ENCODE peak calls at places on chromosomes 5 and 9, in six cellular contexts. V, S, G, Y, X and Z are unnamed samples.

GRCh38 chr5:137465930-137466329 is 33.2 kb downstream of the SPOCK1 start:
- DNase-seq in V (no peak), G (no peak), Y (no peak), X (no peak), S (no peak), Z (no peak)

GRCh38 chr9:79210541-79211243 is 361.1 kb upstream of the TLE4 start:
- DNase-seq in S (no peak), G (no peak), V (peak), Y (no peak), X (no peak), Z (no peak)

GRCh38 chr9:32986971-32987370 is 14.5 kb downstream of the APTX start:
- DNase-seq in X (no peak), V (peak), S (no peak), G (no peak), Y (no peak), Z (no peak)

GRCh38 chr9:113531919-113532808 is 68.6 kb downstream of the RGS3 start:
- DNase-seq in S (no peak), G (no peak), X (no peak), Y (no peak), V (no peak), Z (no peak)

GRCh38 chr9:1429328-1429727 is 379.2 kb downstream of the DMRT2 start:
- DNase-seq in G (no peak), V (no peak), S (no peak), Y (no peak), X (no peak), Z (no peak)

GRCh38 chr9:99011161-99011709 is 67.5 kb downstream of the COL15A1 start:
- DNase-seq in V (peak), X (no peak), S (no peak), G (no peak), Y (no peak), Z (no peak)

GRCh38 chr5:154540600-154540999 is 62.6 kb upstream of the HAND1 start:
- DNase-seq in G (no peak), X (no peak), S (no peak), Y (no peak), V (no peak), Z (no peak)

GRCh38 chr9:95192631-95193030 is 124.9 kb downstream of the FANCC start:
- DNase-seq in S (no peak), G (no peak), Y (no peak), X (no peak), V (no peak), Z (no peak)

GRCh38 chr9:17422994-17423680 is 155.7 kb upstream of the SH3GL2 start:
- DNase-seq in G (peak), S (no peak), Y (no peak), X (no peak), V (peak), Z (no peak)

GRCh38 chr9:77498891-77499290 is 149.2 kb downstream of the GNA14 start:
- DNase-seq in G (no peak), X (no peak), Y (no peak), V (no peak), S (no peak), Z (no peak)

GRCh38 chr9:108861464-108861863 is 602 bp upstream of the ACTL7A start:
- DNase-seq in Y (no peak), S (no peak), G (no peak), X (no peak), V (no peak), Z (no peak)

GRCh38 chr9:2066312-2067273 is 51.4 kb downstream of the SMARCA2 start:
- DNase-seq in V (peak), X (no peak), S (no peak), G (no peak), Y (no peak), Z (no peak)

DNA sequence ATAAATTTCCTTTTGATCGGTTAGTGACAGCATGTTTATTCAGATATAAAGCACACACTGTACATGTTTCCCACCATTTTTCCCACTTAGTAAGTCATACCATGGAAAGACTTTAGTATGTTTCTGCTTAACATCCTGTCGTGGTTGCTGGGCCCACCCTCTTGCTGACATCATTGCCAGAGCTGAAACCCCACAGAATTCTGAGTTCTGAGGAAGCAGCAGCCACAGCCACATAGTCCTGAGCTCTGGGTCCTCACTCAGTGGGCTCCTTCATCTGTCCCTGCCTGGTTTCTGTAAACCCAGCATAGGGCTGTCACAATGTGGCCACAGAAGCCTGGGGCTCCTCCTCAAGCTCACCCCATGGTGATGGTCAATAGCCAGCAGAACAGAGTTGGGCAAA is 441.5 kb downstream of the ENC1 start:
- DNase-seq in X (no peak), V (peak), S (no peak), G (no peak), Y (no peak), Z (no peak)
- H3K27ac ChIP-seq in X (no peak), V (peak), S (no peak), G (no peak), Y (no peak), Z (no peak)

DNA sequence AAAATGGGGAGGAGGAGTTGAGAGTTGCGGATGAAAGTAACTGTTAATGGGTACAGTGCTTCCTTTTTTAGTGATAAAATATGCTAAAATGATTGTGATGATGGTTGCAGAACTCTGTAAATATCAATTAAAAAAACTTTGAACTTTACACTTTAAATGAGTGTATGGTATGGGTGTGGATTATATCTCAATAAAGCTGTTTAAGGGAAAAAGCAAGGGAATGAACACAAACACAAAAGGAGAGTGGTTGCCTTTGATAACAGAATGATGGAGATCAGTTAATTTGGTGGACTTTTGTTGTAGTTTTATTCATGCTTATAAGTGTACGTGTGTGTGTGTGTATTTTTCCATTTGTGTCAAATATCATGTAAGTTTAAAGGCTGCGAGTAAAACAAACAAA is 186.1 kb downstream of the ZNF608 start:
- DNase-seq in Y (no peak), G (no peak), S (no peak), V (no peak), X (no peak), Z (no peak)
- TF ChIP-seq CTCF in Y (no peak), G (no peak), S (no peak), V (no peak), X (no peak), Z (no peak)

DNA sequence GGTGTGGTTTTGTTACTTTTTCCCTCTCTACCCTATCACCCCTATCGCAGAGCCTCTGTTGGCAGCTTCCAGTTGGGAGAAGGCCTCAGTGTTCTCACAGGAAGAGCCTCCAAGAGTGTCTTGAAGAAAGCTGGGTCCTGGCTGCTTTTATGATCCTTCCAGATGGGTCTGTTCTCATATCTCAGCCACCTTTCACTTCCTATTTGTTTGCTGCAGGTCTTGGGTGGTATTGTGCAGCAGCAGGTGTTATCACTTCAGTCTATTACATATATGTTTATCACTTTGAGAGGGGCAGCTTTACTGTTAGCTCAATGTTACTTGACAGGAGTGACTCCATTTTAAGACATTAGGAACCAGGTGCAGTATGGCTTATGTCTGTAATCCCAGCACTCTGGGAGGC is 59.2 kb upstream of the GDNF start:
- DNase-seq in S (peak), Y (no peak), V (no peak), X (no peak), G (no peak), Z (no peak)
- H3K27ac ChIP-seq in S (no peak), Y (no peak), V (no peak), X (no peak), G (no peak), Z (no peak)

GRCh38 chr5:158121678-158122077 is 262.7 kb upstream of the CLINT1 start:
- DNase-seq in S (no peak), V (no peak), G (no peak), X (no peak), Y (no peak), Z (no peak)
- TF ChIP-seq CTCF in S (no peak), V (no peak), G (no peak), X (no peak), Y (no peak), Z (no peak)

GRCh38 chr5:10593531-10594181 is 29.8 kb downstream of the ANKRD33B start:
- DNase-seq in S (no peak), G (no peak), X (no peak), V (no peak), Y (no peak), Z (no peak)
- H3K27ac ChIP-seq in S (no peak), G (no peak), X (no peak), V (no peak), Y (no peak), Z (no peak)

DNA sequence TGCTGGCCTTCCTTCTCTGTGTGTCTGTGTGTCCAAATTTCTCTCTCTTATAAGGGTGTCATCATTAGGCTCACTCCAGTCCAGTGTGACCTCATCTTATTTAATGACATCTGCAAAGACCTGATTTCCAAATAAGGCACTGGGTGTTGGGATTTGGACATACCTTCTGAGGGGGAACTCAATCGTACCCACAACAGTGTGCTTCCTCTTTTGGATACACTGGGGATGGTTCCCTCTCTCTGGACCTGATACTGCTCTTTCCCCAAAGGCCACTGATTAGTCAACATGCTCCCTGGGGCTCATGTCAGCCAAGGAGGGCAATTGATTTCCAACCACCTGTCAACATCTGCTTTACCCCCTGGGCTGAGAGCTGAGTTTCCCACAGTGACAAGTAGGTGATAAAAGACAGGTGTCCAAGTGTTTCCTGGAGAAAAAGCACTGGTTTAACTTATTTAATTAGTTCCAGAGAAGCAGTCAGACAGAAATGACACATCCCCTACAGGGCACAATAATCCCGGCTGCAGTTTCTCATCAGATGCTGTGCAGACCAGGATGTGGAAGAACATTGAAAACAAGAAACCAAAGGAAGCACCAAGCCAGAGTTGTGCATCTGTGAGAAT is 17.8 kb upstream of the CEP72 start:
- DNase-seq in G (no peak), Y (no peak), V (no peak), S (no peak), X (peak), Z (no peak)
- TF ChIP-seq CTCF in G (no peak), Y (no peak), V (no peak), S (no peak), X (no peak), Z (no peak)

GRCh38 chr5:102716017-102716416 is 39.1 kb upstream of the PAM start:
- DNase-seq in V (no peak), X (no peak), G (no peak), Y (no peak), S (no peak), Z (no peak)

GRCh38 chr5:102720954-102721353 is 34.2 kb upstream of the PAM start:
- DNase-seq in S (no peak), Y (no peak), G (no peak), X (no peak), V (peak), Z (no peak)

GRCh38 chr5:102719886-102720285 is 35.2 kb upstream of the PAM start:
- DNase-seq in V (no peak), G (no peak), Y (no peak), S (no peak), X (no peak), Z (no peak)

GRCh38 chr5:102715405-102715804 is 39.7 kb upstream of the PAM start:
- DNase-seq in X (no peak), V (peak), G (peak), Y (no peak), S (no peak), Z (no peak)

GRCh38 chr5:102718819-102719218 is 36.3 kb upstream of the PAM start:
- DNase-seq in Y (no peak), V (no peak), G (no peak), X (no peak), S (no peak), Z (no peak)
- H3K27ac ChIP-seq in Y (no peak), V (no peak), G (no peak), X (no peak), S (no peak), Z (no peak)

DNA sequence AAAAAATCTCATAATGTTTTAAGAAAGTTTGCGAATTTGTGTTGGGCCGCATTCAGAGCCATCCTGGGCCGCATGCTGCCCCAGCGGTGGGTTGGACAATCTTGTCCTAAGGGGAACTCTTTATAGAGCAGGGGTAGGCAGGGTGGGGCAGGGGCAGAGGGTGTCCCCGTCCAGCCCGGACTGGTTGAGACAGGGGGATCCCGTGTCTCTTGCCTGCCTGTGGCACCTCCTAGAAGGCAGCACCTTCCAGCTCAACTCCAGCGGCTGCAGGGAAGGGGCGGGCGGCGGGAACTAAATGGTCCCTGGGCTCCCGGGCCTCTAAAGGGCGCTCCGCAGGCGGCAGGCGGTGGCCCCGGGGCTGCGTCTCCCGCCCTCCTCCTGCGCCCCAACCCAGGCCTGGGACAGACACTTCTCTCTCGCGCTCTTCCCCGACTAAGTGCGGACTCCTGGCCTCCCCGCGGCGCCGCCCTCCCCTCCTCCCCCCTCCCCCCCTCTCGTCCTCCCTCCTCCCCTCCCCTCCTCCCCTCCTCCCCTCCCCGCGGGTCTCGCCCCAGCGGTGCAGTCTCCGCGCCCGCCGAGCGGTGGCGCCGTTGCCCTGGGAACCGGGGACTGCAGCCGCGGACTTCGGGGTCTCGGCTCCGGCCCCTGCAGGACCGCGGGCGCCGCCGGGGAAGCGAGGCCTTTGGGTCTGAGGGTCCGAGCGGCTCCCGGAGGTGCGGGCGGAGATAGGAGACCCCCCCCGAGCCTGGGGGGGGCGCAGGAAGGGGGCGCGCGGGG is 132.6 kb downstream of the MRPL36 start:
- DNase-seq in G (peak), S (peak), Y (peak), V (no peak), X (peak), Z (peak)
- TF ChIP-seq CTCF in G (no peak), S (peak), Y (no peak), V (peak), X (no peak), Z (no peak)